ENCODE peak calls at places on chromosomes 6 and 20, in seven cellular contexts. G is mesendoderm, N is neuronal stem cell, R is mesenchymal stem cell, T is IMR-90, O is H1, A is H9. M is an unnamed sample.

GRCh38 chr6:31057426-31058003 is 47.2 kb downstream of the MUC22 start:
- DNase-seq in G (no peak), N (peak; percentile 36), R (peak; percentile 28), T (peak; percentile 63), O (no peak), A (no peak), M (no peak)

GRCh38 chr20:3784863-3785239 is 1.7 kb downstream of the CENPB start:
- DNase-seq in G (no peak), N (no peak), R (no peak), T (no peak), O (no peak), A (no peak), M (no peak)

GRCh38 chr6:45709834-45710233 is 305.8 kb downstream of the CLIC5 start:
- DNase-seq in G (no peak), N (no peak), R (no peak), T (no peak), O (no peak), A (no peak), M (peak; percentile 20)

GRCh38 chr6:150492507-150492906 is 107.2 kb upstream of the PLEKHG1 start:
- DNase-seq in G (no peak), N (no peak), R (no peak), T (no peak), O (no peak), A (peak; percentile 36), M (no peak)

GRCh38 chr20:62501801-62502495 is 26.2 kb upstream of the GATA5 start:
- DNase-seq in G (no peak), N (no peak), R (peak; percentile 70), T (peak; percentile 63), O (no peak), A (no peak), M (peak; percentile 37)

GRCh38 chr6:37612475-37612874 is 85.2 kb downstream of the MDGA1 start:
- DNase-seq in G (no peak), N (no peak), R (peak; percentile 12), T (peak; percentile 37), O (no peak), A (no peak), M (peak; percentile 39)

GRCh38 chr6:6981923-6982322 is 125.8 kb upstream of the RREB1 start:
- DNase-seq in G (peak; percentile 17), N (no peak), R (no peak), T (no peak), O (no peak), A (no peak), M (peak; percentile 38)

GRCh38 chr6:170040906-170041305 is 250.0 kb downstream of the DLL1 start:
- DNase-seq in G (no peak), N (no peak), R (no peak), T (no peak), O (no peak), A (no peak), M (no peak)

GRCh38 chr6:18406955-18407738 is 20.0 kb downstream of the RNF144B start:
- DNase-seq in G (no peak), N (no peak), R (no peak), T (no peak), O (no peak), A (no peak), M (no peak)

GRCh38 chr6:12818324-12818723 is 101.8 kb downstream of the PHACTR1 start:
- DNase-seq in G (no peak), N (no peak), R (no peak), T (no peak), O (no peak), A (no peak), M (no peak)

GRCh38 chr6:113718588-113718987 is 138.6 kb upstream of the MARCKS start:
- DNase-seq in G (no peak), N (no peak), R (no peak), T (no peak), O (no peak), A (no peak), M (no peak)

GRCh38 chr6:156167289-156168076 is 609.7 kb upstream of the ARID1B start:
- DNase-seq in G (no peak), N (no peak), R (no peak), T (peak; percentile 41), O (no peak), A (no peak), M (no peak)

GRCh38 chr6:56716229-56716628 is 73.5 kb upstream of the DST start:
- DNase-seq in G (no peak), N (no peak), R (no peak), T (peak; percentile 33), O (no peak), A (no peak), M (no peak)

GRCh38 chr6:99603421-99604160 is 3.0 kb upstream of the PRDM13 start:
- DNase-seq in G (peak; percentile 86), N (peak; percentile 73), R (no peak), T (peak; percentile 8), O (no peak), A (peak; percentile 80), M (no peak)

DNA sequence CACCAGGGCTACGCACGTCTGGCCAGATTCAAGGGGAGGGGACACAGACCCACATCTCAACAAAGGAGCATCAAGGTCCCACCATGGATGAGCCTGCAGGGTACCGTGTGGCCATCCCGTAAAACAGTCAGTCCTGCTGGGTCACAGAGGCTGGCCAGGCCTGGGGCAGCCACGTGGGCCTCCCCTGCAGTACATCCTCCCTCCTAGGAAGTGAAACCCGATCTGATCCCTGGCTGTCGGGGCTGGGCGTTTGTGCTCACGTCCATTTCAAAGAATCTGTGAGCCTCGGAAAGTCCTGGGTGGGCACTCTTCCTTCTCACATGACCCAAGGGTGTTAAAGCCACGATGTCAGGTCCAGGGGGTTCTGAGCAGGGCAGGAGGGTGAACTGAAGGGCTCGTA is 14.3 kb downstream of the SULF2 start:
- DNase-seq in G (no peak), N (no peak), R (no peak), T (no peak), O (no peak), A (peak; percentile 42), M (no peak)
- H2BK5ac ChIP-seq in G (no peak overlapping the region), N (peak overlapping the region; percentile 32), R (no peak overlapping the region), T (no peak overlapping the region), O (peak overlapping the region; percentile 35), A (no peak overlapping the region), M (no peak overlapping the region)

GRCh38 chr20:48736231-48736630 is 91.6 kb downstream of the PREX1 start:
- DNase-seq in G (no peak), N (no peak), R (no peak), T (peak; percentile 8), O (no peak), A (no peak), M (no peak)

GRCh38 chr20:48736636-48737035 is 91.2 kb downstream of the PREX1 start:
- DNase-seq in G (no peak), N (no peak), R (no peak), T (no peak), O (no peak), A (no peak), M (no peak)

GRCh38 chr20:48738399-48739304 is 89.1 kb downstream of the PREX1 start:
- DNase-seq in G (no peak), N (no peak), R (no peak), T (no peak), O (no peak), A (no peak), M (no peak)

GRCh38 chr20:48738094-48738398 is 89.8 kb downstream of the PREX1 start:
- DNase-seq in G (no peak), N (no peak), R (no peak), T (no peak), O (no peak), A (no peak), M (no peak)

DNA sequence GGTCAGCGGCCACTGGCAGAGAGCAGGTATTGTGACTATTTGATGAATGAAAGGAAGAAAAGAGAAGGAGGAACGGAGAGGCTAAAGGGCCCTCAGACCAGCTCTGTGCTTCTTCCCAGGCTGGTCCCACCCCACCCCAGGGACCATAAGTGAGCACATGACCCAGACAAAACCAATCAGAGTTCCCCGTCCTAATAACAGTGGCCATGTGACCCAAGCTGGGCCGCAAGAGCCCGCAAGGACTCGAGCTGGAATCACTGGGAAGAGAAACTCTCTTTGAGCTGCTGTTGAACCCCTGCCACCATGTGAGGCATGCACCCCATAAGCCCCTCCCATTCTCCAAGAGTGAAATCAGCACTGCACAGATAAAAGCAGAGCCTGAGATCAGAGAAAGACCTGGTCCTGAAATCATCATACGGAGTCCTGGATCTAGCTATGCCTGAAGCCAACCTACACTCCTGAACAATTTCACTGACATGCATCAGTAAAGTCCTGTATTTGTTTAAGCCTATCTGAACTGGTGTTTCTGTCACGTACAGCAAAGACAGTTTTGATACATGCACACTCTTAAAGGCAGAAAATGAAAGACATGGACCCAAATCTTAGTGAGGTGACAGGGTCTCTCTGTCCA is 90.2 kb downstream of the PREX1 start:
- DNase-seq in G (no peak), N (peak; percentile 15), R (no peak), T (no peak), O (no peak), A (no peak), M (no peak)
- H2BK5ac ChIP-seq in G (no peak overlapping the region), N (no peak overlapping the region), R (no peak overlapping the region), T (no peak overlapping the region), O (no peak overlapping the region), A (no peak overlapping the region), M (no peak overlapping the region)

GRCh38 chr20:59183751-59184150 is 20.1 kb downstream of the ZNF831 start:
- DNase-seq in G (no peak), N (no peak), R (no peak), T (no peak), O (no peak), A (no peak), M (no peak)
- H2BK5ac ChIP-seq in G (no peak overlapping the region), N (no peak overlapping the region), R (no peak overlapping the region), T (no peak overlapping the region), O (no peak overlapping the region), A (no peak overlapping the region), M (no peak overlapping the region)

DNA sequence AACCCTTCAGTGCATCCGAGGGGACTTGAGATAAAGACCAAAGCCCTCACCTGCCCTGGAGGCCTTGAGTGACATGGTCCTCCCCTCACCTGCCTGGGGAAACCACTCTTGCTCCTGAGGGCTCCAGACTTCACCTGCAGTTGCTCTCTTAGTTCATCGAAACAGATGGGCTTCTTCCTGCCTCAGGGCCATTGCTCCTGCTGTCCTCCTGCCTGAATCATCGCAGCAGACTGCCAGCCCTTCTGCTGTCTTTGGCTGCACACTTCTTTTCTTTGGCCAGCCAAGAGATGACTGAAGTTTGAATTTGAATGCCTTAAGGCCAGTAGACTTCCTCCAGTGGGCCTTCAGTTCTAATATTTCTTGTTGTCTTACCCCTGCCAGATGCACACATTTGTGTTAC is 56.6 kb upstream of the SGK1 start:
- DNase-seq in G (no peak), N (no peak), R (peak; percentile 28), T (peak; percentile 62), O (no peak), A (no peak), M (peak; percentile 31)
- H2BK5ac ChIP-seq in G (no peak overlapping the region), N (no peak overlapping the region), R (no peak overlapping the region), T (peak overlapping the region; percentile 9), O (no peak overlapping the region), A (no peak overlapping the region), M (no peak overlapping the region)